ENCODE peak calls at places on chromosome 17, in five cellular contexts. Z is AG04450; M is endothelial cell of umbilical vein; Y is HCT116; C is naive thymus-derived CD4-positive, alpha-beta T cell. K is an unnamed sample.
A peak's percentile ranks its signal among the peaks of the same experiment; 100 is the strongest.

GRCh38 chr17:16199093-16199492 is 16.2 kb downstream of the NCOR1 start:
- DNase-seq in Z (no peak), M (peak; percentile 71), Y (no peak), C (no peak), K (no peak)

GRCh38 chr17:17904171-17905035 is 67.6 kb upstream of the SREBF1 start:
- DNase-seq in Z (no peak), M (no peak), Y (no peak), C (no peak), K (no peak)

GRCh38 chr17:29151567-29151966 is 28.6 kb downstream of the MYO18A start:
- DNase-seq in Z (no peak), M (no peak), Y (peak; percentile 70), C (no peak), K (no peak)

GRCh38 chr17:65750678-65751077 is 189.2 kb upstream of the AXIN2 start:
- DNase-seq in Z (peak; percentile 75), M (peak; percentile 62), Y (peak; percentile 93), C (peak; percentile 77), K (peak; percentile 88)

GRCh38 chr17:66466421-66466820 is 164.0 kb downstream of the PRKCA start:
- DNase-seq in Z (no peak), M (no peak), Y (no peak), C (no peak), K (no peak)

GRCh38 chr17:50844117-50844700 is 8.8 kb downstream of the WFIKKN2 start:
- DNase-seq in Z (no peak), M (no peak), Y (no peak), C (no peak), K (no peak)

GRCh38 chr17:48543854-48544355 is 1.0 kb downstream of the HOXB2 start:
- DNase-seq in Z (no peak), M (no peak), Y (no peak), C (peak; percentile 38), K (no peak)

GRCh38 chr17:68020451-68020779 is 15.1 kb upstream of the KPNA2 start:
- DNase-seq in Z (no peak), M (peak; percentile 29), Y (no peak), C (no peak), K (no peak)

GRCh38 chr17:60087882-60088669 is 9.4 kb upstream of the HEATR6 start:
- DNase-seq in Z (no peak), M (no peak), Y (no peak), C (no peak), K (no peak)

DNA sequence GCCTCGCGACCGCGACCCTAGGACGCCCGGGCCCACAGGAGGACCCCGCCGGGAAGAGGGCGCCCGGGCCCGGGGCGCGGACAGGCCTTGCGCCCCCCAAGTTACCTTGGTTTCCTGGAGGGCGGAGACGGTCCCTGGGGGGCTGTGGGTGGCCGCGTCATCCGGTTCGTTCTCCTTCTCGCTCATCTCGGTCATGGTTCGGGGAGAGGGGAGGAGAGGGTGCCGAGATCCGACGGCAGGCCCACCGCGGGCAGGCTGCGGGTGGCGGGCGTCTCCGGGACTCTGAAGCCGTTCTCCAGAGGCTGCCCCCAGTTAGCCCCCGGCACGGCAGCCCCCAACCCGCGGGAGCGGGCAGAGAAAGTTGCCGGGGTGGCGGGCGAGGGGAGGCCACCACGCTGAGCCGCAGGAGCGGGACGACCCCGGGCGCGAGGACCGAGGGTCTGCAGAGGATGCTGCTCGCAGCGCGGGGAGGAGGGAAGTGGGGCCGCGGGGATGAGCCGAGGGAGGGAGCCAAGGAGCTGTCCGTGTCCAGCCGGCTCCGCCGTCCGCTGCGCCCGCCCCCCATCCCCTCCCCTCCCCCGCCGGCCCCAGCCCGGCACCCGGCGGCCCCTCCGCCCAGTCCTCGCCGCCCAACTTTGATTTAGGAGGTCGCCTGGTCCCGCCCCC is at the start of gene STAC2:
- DNase-seq in Z (no peak), M (no peak), Y (no peak), C (no peak), K (no peak)
- H3K4me3 ChIP-seq in Z (peak within 1 kb of the TSS; percentile 49), M (no peak within 1 kb of the TSS), Y (no peak within 1 kb of the TSS), C (peak within 1 kb of the TSS; percentile 20), K (peak within 1 kb of the TSS; percentile 9)

GRCh38 chr17:54270499-54270898 is 447.8 kb downstream of the KIF2B start:
- DNase-seq in Z (no peak), M (no peak), Y (no peak), C (no peak), K (no peak)
- H3K27me3 ChIP-seq in Z (no peaks in the 10 kb centered on the region), M (no peaks in the 10 kb centered on the region), Y (no peaks in the 10 kb centered on the region), C (no peaks in the 10 kb centered on the region), K (no peaks in the 10 kb centered on the region)

GRCh38 chr17:77666881-77667395 is 291.6 kb upstream of the TNRC6C start:
- DNase-seq in Z (no peak), M (no peak), Y (no peak), C (peak; percentile 86), K (no peak)
- H3K4me3 ChIP-seq in Z (no peak overlapping the region), M (no peak overlapping the region), Y (no peak overlapping the region), C (peak overlapping the region; percentile 55), K (no peak overlapping the region)

DNA sequence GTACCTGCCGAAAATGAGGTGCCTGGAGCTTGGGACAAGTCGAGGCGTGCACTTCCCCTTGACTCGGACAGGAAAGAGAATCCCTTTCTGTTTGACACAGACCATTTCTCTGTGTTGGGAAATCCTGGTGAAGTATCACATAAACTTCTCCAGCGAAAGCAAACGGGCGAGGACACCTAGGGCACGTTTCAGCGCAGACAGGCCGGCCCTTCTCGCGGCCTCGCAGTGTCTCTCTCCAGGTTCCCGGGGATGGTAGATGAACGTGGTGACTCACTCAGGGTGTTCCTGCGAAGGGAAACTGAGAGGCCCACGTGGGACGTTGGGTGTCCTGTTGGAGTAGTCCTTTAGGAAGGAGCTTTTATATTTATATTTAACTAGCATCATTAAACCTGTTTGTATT is 36.3 kb upstream of the ZNF750 start:
- DNase-seq in Z (no peak), M (peak; percentile 65), Y (no peak), C (no peak), K (no peak)
- H3K27me3 ChIP-seq in Z (no peaks in the 10 kb centered on the region), M (no peaks in the 10 kb centered on the region), Y (no peaks in the 10 kb centered on the region), C (no peaks in the 10 kb centered on the region), K (no peaks in the 10 kb centered on the region)

GRCh38 chr17:81453712-81454111 is 58.5 kb downstream of the BAHCC1 start:
- DNase-seq in Z (no peak), M (no peak), Y (no peak), C (peak; percentile 22), K (no peak)
- H3K4me3 ChIP-seq in Z (no peak overlapping the region), M (no peak overlapping the region), Y (no peak overlapping the region), C (no peak overlapping the region), K (no peak overlapping the region)

GRCh38 chr17:42969006-42969581 is 4.8 kb upstream of the AARSD1 start:
- DNase-seq in Z (no peak), M (no peak), Y (no peak), C (no peak), K (no peak)
- H3K27me3 ChIP-seq in Z (no peaks in the 10 kb centered on the region), M (peaks cover 2% of the 10 kb centered on the region), Y (no peaks in the 10 kb centered on the region), C (no peaks in the 10 kb centered on the region), K (no peaks in the 10 kb centered on the region)

GRCh38 chr17:75552425-75552824 is 26.9 kb downstream of the LLGL2 start:
- DNase-seq in Z (no peak), M (no peak), Y (no peak), C (no peak), K (no peak)
- H3K4me3 ChIP-seq in Z (no peak overlapping the region), M (no peak overlapping the region), Y (no peak overlapping the region), C (no peak overlapping the region), K (no peak overlapping the region)

GRCh38 chr17:74604748-74605147 is 12.7 kb upstream of the CD300LD start:
- DNase-seq in Z (no peak), M (no peak), Y (no peak), C (no peak), K (no peak)

GRCh38 chr17:74606050-74606449 is 14.0 kb upstream of the CD300LD start:
- DNase-seq in Z (no peak), M (no peak), Y (no peak), C (no peak), K (no peak)

GRCh38 chr17:74605361-74605760 is 13.3 kb upstream of the CD300LD start:
- DNase-seq in Z (peak; percentile 3), M (no peak), Y (no peak), C (no peak), K (no peak)

GRCh38 chr17:74608511-74608910 is 15.0 kb downstream of the CD300E start:
- DNase-seq in Z (no peak), M (no peak), Y (no peak), C (no peak), K (no peak)

GRCh38 chr17:74607219-74607618 is 15.1 kb upstream of the CD300LD start:
- DNase-seq in Z (no peak), M (no peak), Y (no peak), C (no peak), K (no peak)
- H3K27me3 ChIP-seq in Z (no peaks in the 10 kb centered on the region), M (no peaks in the 10 kb centered on the region), Y (peaks cover 72% of the 10 kb centered on the region), C (no peaks in the 10 kb centered on the region), K (peaks cover 12% of the 10 kb centered on the region)

GRCh38 chr17:76264425-76264754 is 758 bp upstream of the UBALD2 start:
- DNase-seq in Z (no peak), M (no peak), Y (no peak), C (no peak), K (no peak)

GRCh38 chr17:76263896-76264295 is 1.3 kb upstream of the UBALD2 start:
- DNase-seq in Z (no peak), M (no peak), Y (no peak), C (no peak), K (no peak)

GRCh38 chr17:76261421-76262215 is 3.5 kb upstream of the UBALD2 start:
- DNase-seq in Z (no peak), M (peak; percentile 94), Y (no peak), C (peak; percentile 29), K (no peak)

GRCh38 chr17:76264755-76265623 is at the start of gene UBALD2:
- DNase-seq in Z (peak; percentile 100), M (peak; percentile 100), Y (peak; percentile 99), C (peak; percentile 99), K (peak; percentile 98)

DNA sequence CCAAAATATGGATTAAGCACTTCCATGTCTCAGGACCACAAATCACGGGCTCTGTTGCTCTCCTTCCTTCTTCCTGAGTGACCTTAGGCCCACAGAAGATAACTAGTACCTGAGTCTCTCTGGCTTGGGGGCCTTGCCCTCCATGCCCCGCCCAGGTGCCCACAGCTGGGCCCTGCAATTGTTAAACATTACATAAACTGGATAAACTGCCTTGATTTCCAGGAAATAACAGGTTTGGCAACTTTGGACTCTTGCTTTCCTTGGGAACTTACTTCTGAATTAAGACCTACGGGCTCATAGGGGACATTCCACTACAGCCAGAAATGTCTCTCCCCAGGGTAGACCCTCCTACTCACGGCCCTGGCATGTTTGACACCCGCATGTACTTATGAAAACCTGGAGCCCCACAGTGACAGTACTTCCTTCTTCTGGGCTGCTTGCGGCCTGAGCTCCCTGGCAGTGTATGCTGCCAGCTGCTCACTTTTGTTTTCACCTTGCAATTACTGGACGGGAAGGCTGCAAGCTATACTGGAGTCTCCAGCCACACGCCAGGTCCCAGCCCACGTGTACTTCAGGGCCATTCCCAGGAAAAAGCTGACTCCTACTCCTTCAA is 2.3 kb upstream of the UBALD2 start:
- DNase-seq in Z (no peak), M (peak; percentile 41), Y (no peak), C (peak; percentile 10), K (no peak)
- H3K4me3 ChIP-seq in Z (no peak overlapping the region), M (no peak overlapping the region), Y (no peak overlapping the region), C (no peak overlapping the region), K (no peak overlapping the region)

DNA sequence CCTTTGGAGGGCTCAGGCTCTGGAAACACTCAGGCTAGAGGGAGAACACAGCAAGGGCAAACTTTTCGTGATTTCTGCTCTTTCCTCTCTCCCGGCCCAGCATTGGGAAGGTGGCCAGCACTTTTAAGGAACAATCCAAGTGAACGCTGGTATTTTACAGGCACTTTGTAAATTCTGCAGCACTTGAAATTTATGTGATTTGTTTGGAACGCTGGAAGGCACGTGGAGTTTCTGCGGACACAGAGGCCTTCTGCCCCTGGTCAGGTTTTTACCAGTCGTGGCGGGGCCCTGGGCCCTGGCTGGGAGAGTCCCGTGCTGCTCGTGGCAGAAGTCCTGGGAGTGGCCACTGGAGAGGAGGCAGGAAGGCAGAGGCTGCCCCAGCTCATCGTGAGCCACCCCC is 188.6 kb downstream of the ENGASE start:
- DNase-seq in Z (no peak), M (no peak), Y (no peak), C (no peak), K (no peak)
- H3K27me3 ChIP-seq in Z (peaks cover 3% of the 10 kb centered on the region), M (peaks cover 2% of the 10 kb centered on the region), Y (peaks cover 77% of the 10 kb centered on the region), C (no peaks in the 10 kb centered on the region), K (peaks cover 26% of the 10 kb centered on the region)